ENCODE peak calls at places on chromosomes 3 and 15, in nine cellular contexts. G is hepatocyte; D is thoracic aorta; E is CD8-positive, alpha-beta T cell; U is retinal pigment epithelial cell; C is mesenchymal stem cell; B is fibroblast of pulmonary artery; M is A549; I is right cardiac atrium. P is an unnamed sample.

GRCh38 chr3:66037986-66038369 is 740 bp downstream of the MAGI1 start:
- DNase-seq in G (peak; percentile 38), M (no peak), E (no peak), U (no peak), B (no peak), C (peak; percentile 49), I (peak; percentile 30), D (no peak), P (no peak)

GRCh38 chr3:14422016-14422963 is 19.9 kb downstream of the SLC6A6 start:
- DNase-seq in M (no peak), D (no peak), U (no peak), C (no peak), B (no peak), E (no peak), G (no peak), I (no peak), P (no peak)

GRCh38 chr15:38072507-38073277 is 138.3 kb downstream of the TMCO5A start:
- DNase-seq in M (peak; percentile 39), U (peak; percentile 48), E (no peak), I (peak; percentile 84), B (peak; percentile 81), G (peak; percentile 83), C (peak; percentile 80), D (no peak), P (peak; percentile 79)

GRCh38 chr3:155639462-155640055 is 105.3 kb downstream of the PLCH1 start:
- DNase-seq in I (no peak), B (no peak), M (no peak), G (no peak), U (no peak), E (no peak), C (no peak), D (no peak), P (no peak)

GRCh38 chr3:197149528-197149927 is 119.9 kb upstream of the MELTF start:
- DNase-seq in D (no peak), B (no peak), M (no peak), C (no peak), G (no peak), U (no peak), I (no peak), E (no peak), P (no peak)

GRCh38 chr15:88894348-88894818 is 961 bp downstream of the HAPLN3 start:
- DNase-seq in B (peak; percentile 51), U (no peak), E (peak; percentile 91), C (peak; percentile 26), D (no peak), I (no peak), G (peak; percentile 85), M (peak; percentile 96), P (peak; percentile 38)

GRCh38 chr15:77538793-77539487 is 93.8 kb downstream of the LINGO1 start:
- DNase-seq in B (no peak), D (no peak), M (no peak), I (no peak), G (no peak), U (no peak), E (no peak), C (no peak), P (no peak)

GRCh38 chr3:39147711-39148115 is 5.7 kb downstream of the CSRNP1 start:
- DNase-seq in C (no peak), G (peak; percentile 63), E (peak; percentile 45), M (no peak), U (no peak), D (no peak), I (no peak), B (peak; percentile 53), P (peak; percentile 51)

GRCh38 chr3:189227249-189227648 is 55.5 kb downstream of the TPRG1 start:
- DNase-seq in M (no peak), G (no peak), E (no peak), I (no peak), C (no peak), D (no peak), U (no peak), B (no peak), P (no peak)

GRCh38 chr3:163785693-163786092 is 1292.6 kb downstream of the SI start:
- DNase-seq in C (peak; percentile 19), I (no peak), D (no peak), M (no peak), G (peak; percentile 36), E (no peak), B (no peak), U (no peak), P (no peak)

GRCh38 chr15:72227720-72228119 is 3.3 kb downstream of the PKM start:
- DNase-seq in G (no peak), I (no peak), B (no peak), U (no peak), E (no peak), M (no peak), C (peak; percentile 51), D (no peak), P (no peak)

GRCh38 chr3:126535636-126536035 is 11.7 kb downstream of the CHST13 start:
- DNase-seq in B (no peak), D (no peak), U (no peak), E (no peak), C (no peak), I (no peak), G (no peak), M (no peak), P (no peak)

GRCh38 chr3:137165117-137165806 is 207.5 kb downstream of the IL20RB start:
- DNase-seq in D (no peak), B (peak; percentile 0), E (no peak), G (peak; percentile 11), U (no peak), C (peak; percentile 23), I (no peak), M (no peak), P (peak; percentile 72)

GRCh38 chr3:113221703-113222257 is 10.4 kb downstream of the BOC start:
- DNase-seq in M (no peak), C (no peak), G (no peak), I (no peak), E (no peak), U (no peak), B (no peak), D (no peak), P (no peak)

GRCh38 chr3:113222412-113223086 is 11.2 kb downstream of the BOC start:
- DNase-seq in M (no peak), E (no peak), D (no peak), G (no peak), I (no peak), U (no peak), C (no peak), B (no peak), P (no peak)

GRCh38 chr3:113225286-113225685 is 13.9 kb downstream of the BOC start:
- DNase-seq in C (no peak), I (no peak), B (no peak), G (no peak), U (no peak), D (no peak), M (no peak), E (no peak), P (no peak)

GRCh38 chr3:113226491-113226890 is 15.1 kb downstream of the BOC start:
- DNase-seq in D (no peak), B (no peak), M (no peak), C (no peak), U (no peak), I (no peak), E (no peak), G (no peak), P (no peak)

DNA sequence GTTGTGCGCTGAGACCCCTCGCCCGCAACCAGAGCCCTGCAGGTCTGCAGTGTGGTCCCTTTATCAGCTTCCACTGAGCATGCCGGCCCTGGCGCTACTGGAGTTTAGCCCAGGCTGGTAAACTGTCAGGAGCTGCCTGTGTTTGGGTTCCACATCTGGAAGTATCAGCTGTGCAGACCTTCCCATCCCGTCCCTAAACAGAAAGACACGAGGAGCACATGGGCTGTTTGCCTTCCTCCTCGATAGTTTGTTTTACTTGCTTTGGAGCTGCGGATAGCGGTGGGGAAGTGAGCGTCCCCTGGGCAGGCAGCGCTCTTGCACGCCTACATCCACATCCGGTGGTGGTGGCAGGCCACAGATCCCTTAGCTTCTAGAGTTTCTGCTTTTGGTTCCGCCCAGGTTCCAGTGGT is 12.5 kb downstream of the BOC start:
- DNase-seq in U (no peak), B (no peak), M (no peak), E (no peak), D (no peak), C (no peak), I (no peak), G (no peak), P (no peak)
- H3K4me3 ChIP-seq in U (no peak overlapping the region), B (no peak overlapping the region), M (no peak overlapping the region), E (no peak overlapping the region), D (no peak overlapping the region), C (no peak overlapping the region), I (no peak overlapping the region), G (no peak overlapping the region), P (no peak overlapping the region)

GRCh38 chr3:7166460-7166859 is 305.5 kb downstream of the GRM7 start:
- DNase-seq in M (no peak), C (no peak), B (no peak), G (no peak), U (no peak), I (peak; percentile 43), E (no peak), D (no peak), P (no peak)
- H3K4me3 ChIP-seq in M (no peak overlapping the region), C (no peak overlapping the region), B (no peak overlapping the region), G (no peak overlapping the region), U (no peak overlapping the region), I (no peak overlapping the region), E (no peak overlapping the region), D (no peak overlapping the region), P (no peak overlapping the region)

GRCh38 chr15:79970921-79971434 is at the start of gene BCL2A1:
- DNase-seq in C (no peak), G (peak; percentile 31), M (peak; percentile 58), U (no peak), E (peak; percentile 41), D (no peak), I (no peak), B (peak; percentile 86), P (peak; percentile 95)
- H3K4me3 ChIP-seq in C (no peak within 1 kb of the TSS), G (no peak within 1 kb of the TSS), M (peak within 1 kb of the TSS; percentile 38), U (no peak within 1 kb of the TSS), E (peak within 1 kb of the TSS; percentile 68), D (peak within 1 kb of the TSS; percentile 62), I (no peak within 1 kb of the TSS), B (peak within 1 kb of the TSS; percentile 19), P (peak within 1 kb of the TSS; percentile 41)

GRCh38 chr3:132315851-132316250 is 1.4 kb upstream of the ACP3 start:
- DNase-seq in B (peak; percentile 20), E (no peak), I (no peak), U (no peak), G (no peak), C (no peak), D (no peak), M (no peak), P (peak; percentile 56)

GRCh38 chr3:132317229-132317948 is at the start of gene ACP3:
- DNase-seq in G (peak; percentile 57), B (peak; percentile 92), D (no peak), E (no peak), I (peak; percentile 49), C (peak; percentile 75), U (peak; percentile 30), M (no peak), P (peak; percentile 89)

GRCh38 chr3:132321321-132321720 is 4.1 kb downstream of the ACP3 start:
- DNase-seq in C (no peak), G (no peak), B (no peak), E (no peak), I (no peak), U (no peak), D (no peak), M (no peak), P (no peak)

DNA sequence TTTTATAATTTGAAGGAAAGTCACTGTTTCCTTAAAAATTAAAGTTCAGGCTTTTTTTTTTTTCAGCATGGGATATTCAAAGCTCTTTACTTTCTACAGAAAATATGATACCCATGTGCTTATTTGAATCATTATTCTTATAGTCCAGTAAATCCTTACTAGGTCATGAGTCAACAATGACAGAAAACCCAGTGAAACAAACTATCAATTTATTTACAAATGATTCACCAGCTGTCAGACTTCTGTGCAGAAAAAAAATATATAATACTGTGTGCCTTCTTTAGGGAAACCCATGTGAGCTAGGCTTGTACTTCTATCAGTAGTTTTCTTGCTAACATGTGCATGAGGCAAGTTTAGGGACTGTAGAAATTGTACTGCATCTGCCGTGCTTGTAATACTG is 1.2 kb downstream of the ACP3 start:
- DNase-seq in I (no peak), E (no peak), C (peak; percentile 44), D (no peak), B (peak; percentile 14), U (no peak), M (no peak), G (no peak), P (peak; percentile 83)
- H3K4me3 ChIP-seq in I (no peak overlapping the region), E (no peak overlapping the region), C (no peak overlapping the region), D (no peak overlapping the region), B (no peak overlapping the region), U (no peak overlapping the region), M (no peak overlapping the region), G (no peak overlapping the region), P (peak overlapping the region; percentile 14)